ENCODE peak calls at places on chromosomes 11 and 22, in nine cellular contexts. H is IMR-90; N is kidney; P is OCI-LY7; D is PC-9; J is iPS DF 6.9; U is CD4-positive, alpha-beta memory T cell; G is stomach; O is heart right ventricle. Q is an unnamed sample.
A peak's percentile ranks its signal among the peaks of the same experiment; 100 is the strongest.

GRCh38 chr11:130428271-130428670 is at the start of gene ADAMTS8:
- DNase-seq in H (no peak), N (no peak), P (no peak), D (no peak), J (no peak), U (no peak), G (no peak), O (no peak), Q (no peak)

GRCh38 chr11:123924027-123924426 is 15.4 kb upstream of the OR4D5 start:
- DNase-seq in H (no peak), N (no peak), P (no peak), D (no peak), J (no peak), U (no peak), G (no peak), O (no peak), Q (no peak)

GRCh38 chr11:130705670-130706421 is 210.4 kb downstream of the SNX19 start:
- DNase-seq in H (no peak), N (no peak), P (no peak), D (no peak), J (no peak), U (no peak), G (no peak), O (no peak), Q (no peak)

GRCh38 chr22:39712938-39713525 is 142.5 kb downstream of the CACNA1I start:
- DNase-seq in H (no peak), N (peak; percentile 46), P (no peak), D (no peak), J (no peak), U (no peak), G (no peak), O (no peak), Q (no peak)

GRCh38 chr11:65314501-65315203 is at the start of gene CDC42EP2:
- DNase-seq in H (peak; percentile 80), N (peak; percentile 96), P (peak; percentile 74), D (peak; percentile 94), J (no peak), U (peak; percentile 51), G (peak; percentile 91), O (peak; percentile 93), Q (peak; percentile 77)

GRCh38 chr11:126267650-126268049 is 1.0 kb downstream of the SRPRA start:
- DNase-seq in H (no peak), N (no peak), P (no peak), D (no peak), J (no peak), U (no peak), G (peak; percentile 90), O (no peak), Q (no peak)

GRCh38 chr11:101336155-101336554 is 206.5 kb upstream of the PGR start:
- DNase-seq in H (no peak), N (no peak), P (no peak), D (no peak), J (no peak), U (no peak), G (no peak), O (no peak), Q (no peak)

GRCh38 chr22:17910561-17911311 is 113.6 kb downstream of the MICAL3 start:
- DNase-seq in H (peak; percentile 91), N (peak; percentile 92), P (no peak), D (no peak), J (no peak), U (no peak), G (no peak), O (peak; percentile 69), Q (no peak)

GRCh38 chr22:38276161-38276560 is 3.4 kb upstream of the TMEM184B start:
- DNase-seq in H (no peak), N (no peak), P (peak; percentile 87), D (no peak), J (no peak), U (no peak), G (no peak), O (no peak), Q (no peak)

GRCh38 chr11:119179983-119180382 is 5.3 kb upstream of the NHERF4 start:
- DNase-seq in H (no peak), N (no peak), P (no peak), D (no peak), J (no peak), U (no peak), G (no peak), O (no peak), Q (no peak)

GRCh38 chr11:889261-889660 is 21.3 kb downstream of the CHID1 start:
- DNase-seq in H (no peak), N (no peak), P (no peak), D (no peak), J (no peak), U (no peak), G (no peak), O (no peak), Q (no peak)

GRCh38 chr11:130037881-130038601 is 31.7 kb upstream of the APLP2 start:
- DNase-seq in H (no peak), N (no peak), P (peak; percentile 34), D (no peak), J (no peak), U (no peak), G (no peak), O (no peak), Q (no peak)

GRCh38 chr11:111765984-111766833 is at the start of gene PPP2R1B:
- DNase-seq in H (peak; percentile 44), N (peak; percentile 91), P (peak; percentile 74), D (peak; percentile 76), J (peak; percentile 41), U (peak; percentile 75), G (peak; percentile 77), O (peak; percentile 76), Q (peak; percentile 82)

GRCh38 chr22:42996646-42997365 is 18.1 kb downstream of the PACSIN2 start:
- DNase-seq in H (no peak), N (no peak), P (no peak), D (no peak), J (no peak), U (no peak), G (no peak), O (no peak), Q (no peak)

GRCh38 chr11:74004694-74005615 is 3.9 kb downstream of the UCP3 start:
- DNase-seq in H (no peak), N (no peak), P (peak; percentile 44), D (no peak), J (no peak), U (peak; percentile 93), G (peak; percentile 53), O (no peak), Q (peak; percentile 93)

GRCh38 chr11:121567988-121568387 is 115.2 kb upstream of the SORL1-AS1 start:
- DNase-seq in H (no peak), N (no peak), P (no peak), D (no peak), J (no peak), U (no peak), G (no peak), O (no peak), Q (no peak)
- H3K36me3 ChIP-seq in H (no peaks in the 10 kb centered on the region), N (peaks cover 2% of the 10 kb centered on the region), P (peaks cover 90% of the 10 kb centered on the region), D (no peaks in the 10 kb centered on the region), J (peaks cover 6% of the 10 kb centered on the region), U (peaks cover 81% of the 10 kb centered on the region), G (peaks cover 23% of the 10 kb centered on the region), O (no peaks in the 10 kb centered on the region), Q (peaks cover 69% of the 10 kb centered on the region)

DNA sequence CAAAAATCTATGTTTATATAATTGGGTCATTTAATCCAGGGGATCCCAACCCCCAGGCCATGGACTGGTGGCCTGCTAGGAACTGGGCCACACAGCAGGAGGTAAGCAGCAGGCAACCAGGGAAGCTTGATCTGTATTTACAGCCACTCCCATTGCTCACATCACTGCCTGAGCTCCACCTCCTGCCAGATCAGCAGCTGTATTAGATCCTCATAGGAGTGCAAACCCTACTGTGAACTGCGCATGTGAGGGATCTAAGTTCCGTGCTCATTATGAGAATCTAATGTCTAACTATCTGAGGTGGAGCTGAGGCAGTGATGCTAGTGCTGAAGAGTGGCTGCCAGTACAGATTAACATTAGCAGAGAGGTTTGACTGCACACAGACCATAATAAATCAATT is 32.8 kb downstream of the MS4A2 start:
- DNase-seq in H (no peak), N (no peak), P (peak; percentile 20), D (no peak), J (no peak), U (no peak), G (no peak), O (no peak), Q (no peak)
- H3K9me3 ChIP-seq in H (peaks cover 3% of the 10 kb centered on the region), N (no peaks in the 10 kb centered on the region), P (no peaks in the 10 kb centered on the region), D (no peaks in the 10 kb centered on the region), J (no peaks in the 10 kb centered on the region), U (no peaks in the 10 kb centered on the region), G (no peaks in the 10 kb centered on the region), O (no peaks in the 10 kb centered on the region), Q (no peaks in the 10 kb centered on the region)

GRCh38 chr11:72688929-72689328 is 14.7 kb upstream of the PDE2A start:
- DNase-seq in H (no peak), N (peak; percentile 57), P (no peak), D (no peak), J (no peak), U (no peak), G (no peak), O (no peak), Q (no peak)

GRCh38 chr11:72693271-72693968 is 19.2 kb upstream of the PDE2A start:
- DNase-seq in H (no peak), N (peak; percentile 68), P (no peak), D (no peak), J (no peak), U (no peak), G (no peak), O (no peak), Q (no peak)

GRCh38 chr11:72688486-72688885 is 14.3 kb upstream of the PDE2A start:
- DNase-seq in H (no peak), N (peak; percentile 51), P (no peak), D (no peak), J (no peak), U (no peak), G (no peak), O (no peak), Q (no peak)

GRCh38 chr11:72695354-72695753 is 21.1 kb upstream of the PDE2A start:
- DNase-seq in H (no peak), N (peak; percentile 52), P (no peak), D (no peak), J (no peak), U (no peak), G (no peak), O (no peak), Q (no peak)

DNA sequence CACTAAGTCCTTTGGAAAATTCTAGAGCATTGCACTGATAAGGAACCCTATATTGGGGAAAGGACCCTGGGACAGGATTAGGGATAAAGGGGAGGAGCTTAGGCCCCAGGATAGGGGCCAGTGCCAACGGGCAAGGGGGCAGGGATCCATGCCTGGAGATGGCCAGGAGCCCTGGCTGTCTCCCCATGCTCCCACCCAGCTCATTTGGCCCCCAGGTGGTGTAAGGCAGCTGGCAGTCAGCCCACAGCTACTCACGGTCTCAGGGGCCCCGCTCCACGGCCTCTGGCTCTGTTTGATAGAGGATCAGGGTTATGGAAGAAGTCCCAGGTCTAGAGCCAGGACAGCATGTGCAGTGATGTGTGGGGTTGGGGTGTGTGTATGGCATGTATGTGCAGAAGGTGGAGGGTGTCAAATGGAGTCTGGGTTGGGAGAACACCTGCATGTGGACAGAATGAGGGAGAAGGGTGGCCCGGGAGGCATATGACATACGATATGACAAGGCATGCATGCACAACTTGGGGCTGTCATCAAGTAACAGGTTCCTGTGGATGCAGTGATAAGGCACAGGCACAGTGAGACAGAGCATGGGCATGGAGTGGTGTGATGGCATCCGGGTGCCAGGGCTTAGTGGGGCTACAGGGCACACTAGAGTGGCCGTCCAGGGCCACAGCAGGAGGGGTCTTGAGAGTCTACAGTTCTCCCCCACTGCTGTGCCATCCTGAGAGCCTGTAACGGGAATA is 18.4 kb upstream of the PDE2A start:
- DNase-seq in H (no peak), N (peak; percentile 60), P (no peak), D (no peak), J (no peak), U (no peak), G (no peak), O (no peak), Q (no peak)
- H3K36me3 ChIP-seq in H (peaks cover 93% of the 10 kb centered on the region), N (peaks cover 54% of the 10 kb centered on the region), P (peaks cover 65% of the 10 kb centered on the region), D (peaks cover 10% of the 10 kb centered on the region), J (peaks cover 28% of the 10 kb centered on the region), U (peaks cover 89% of the 10 kb centered on the region), G (peaks cover 100% of the 10 kb centered on the region), O (peaks cover 100% of the 10 kb centered on the region), Q (peaks cover 64% of the 10 kb centered on the region)

GRCh38 chr22:29208502-29208862 is 2.8 kb downstream of the EMID1 start:
- DNase-seq in H (no peak), N (no peak), P (no peak), D (no peak), J (no peak), U (no peak), G (no peak), O (no peak), Q (no peak)
- H3K9me3 ChIP-seq in H (no peaks in the 10 kb centered on the region), N (no peaks in the 10 kb centered on the region), P (no peaks in the 10 kb centered on the region), D (no peaks in the 10 kb centered on the region), J (no peaks in the 10 kb centered on the region), U (no peaks in the 10 kb centered on the region), G (no peaks in the 10 kb centered on the region), O (no peaks in the 10 kb centered on the region), Q (no peaks in the 10 kb centered on the region)